ENCODE peak calls at places on chromosomes 11 and 22, in ten cellular contexts. A is IMR-90, Q is PC-3, T is neuronal stem cell, U is H9, L is mammary epithelial cell, Z is PC-9, Y is Karpas-422, X is SK-N-SH, W is GM23248. N is an unnamed sample.
A peak's percentile ranks its signal among the peaks of the same experiment; 100 is the strongest.

GRCh38 chr11:877565-877964 is 33.0 kb downstream of the CHID1 start:
- DNase-seq in A (no peak), Q (no peak), T (no peak), U (peak; percentile 85), L (no peak), Z (no peak), Y (peak; percentile 86), X (peak; percentile 71), W (no peak), N (no peak)

GRCh38 chr11:118010738-118011461 is 24.7 kb downstream of the IL10RA start:
- DNase-seq in A (no peak), Q (no peak), T (no peak), U (no peak), L (no peak), Z (no peak), Y (peak; percentile 90), X (no peak), W (no peak), N (peak; percentile 72)

GRCh38 chr11:119320593-119321524 is 3.9 kb upstream of the MCAM start:
- DNase-seq in A (peak; percentile 65), Q (peak; percentile 21), T (no peak), U (peak; percentile 70), L (peak; percentile 54), Z (no peak), Y (peak; percentile 79), X (no peak), W (peak; percentile 70), N (peak; percentile 74)

GRCh38 chr11:44246726-44247125 is 63.2 kb downstream of the ALX4 start:
- DNase-seq in A (no peak), Q (no peak), T (no peak), U (no peak), L (no peak), Z (no peak), Y (no peak), X (no peak), W (peak; percentile 53), N (no peak)

GRCh38 chr22:44091021-44091721 is 67.1 kb downstream of the PARVB start:
- DNase-seq in A (no peak), Q (peak; percentile 26), T (no peak), U (no peak), L (no peak), Z (no peak), Y (peak; percentile 65), X (peak; percentile 59), W (peak; percentile 43), N (no peak)

GRCh38 chr11:11095971-11096370 is 238.1 kb upstream of the ZBED5 start:
- DNase-seq in A (no peak), Q (no peak), T (no peak), U (no peak), L (no peak), Z (no peak), Y (no peak), X (no peak), W (no peak), N (no peak)

GRCh38 chr11:124643605-124644425 is 21.2 kb downstream of the TBRG1 start:
- DNase-seq in A (peak; percentile 97), Q (no peak), T (no peak), U (no peak), L (peak; percentile 61), Z (no peak), Y (no peak), X (no peak), W (peak; percentile 93), N (no peak)

GRCh38 chr11:76782526-76783293 is 446 bp upstream of the TSKU start:
- DNase-seq in A (peak; percentile 98), Q (peak; percentile 89), T (peak; percentile 93), U (peak; percentile 95), L (peak; percentile 92), Z (peak; percentile 77), Y (peak; percentile 65), X (peak; percentile 94), W (peak; percentile 97), N (peak; percentile 91)

GRCh38 chr11:111387318-111387863 is 8.3 kb upstream of the POU2AF1 start:
- DNase-seq in A (no peak), Q (no peak), T (no peak), U (no peak), L (no peak), Z (no peak), Y (no peak), X (peak; percentile 64), W (no peak), N (no peak)

GRCh38 chr11:94956963-94957362 is 16.4 kb downstream of the CWC15 start:
- DNase-seq in A (no peak), Q (no peak), T (no peak), U (no peak), L (peak; percentile 28), Z (no peak), Y (no peak), X (no peak), W (no peak), N (no peak)

GRCh38 chr11:76626921-76627391 is 43.6 kb downstream of the LRRC32 start:
- DNase-seq in A (peak; percentile 29), Q (peak; percentile 16), T (no peak), U (no peak), L (peak; percentile 73), Z (no peak), Y (peak; percentile 60), X (no peak), W (peak; percentile 22), N (peak; percentile 95)

GRCh38 chr11:107789767-107790166 is 68.8 kb downstream of the SLC35F2 start:
- DNase-seq in A (no peak), Q (no peak), T (no peak), U (no peak), L (no peak), Z (no peak), Y (no peak), X (no peak), W (no peak), N (no peak)

GRCh38 chr11:32580967-32581366 is 2.7 kb upstream of the EIF3M start:
- DNase-seq in A (peak; percentile 44), Q (peak; percentile 80), T (no peak), U (no peak), L (peak; percentile 29), Z (peak; percentile 81), Y (no peak), X (no peak), W (peak; percentile 25), N (no peak)

GRCh38 chr22:40674274-40674673 is 5.0 kb upstream of the MCHR1 start:
- DNase-seq in A (no peak), Q (no peak), T (no peak), U (no peak), L (no peak), Z (no peak), Y (no peak), X (no peak), W (no peak), N (no peak)

GRCh38 chr22:39405346-39406085 is 5.9 kb downstream of the TAB1 start:
- DNase-seq in A (peak; percentile 65), Q (no peak), T (no peak), U (no peak), L (no peak), Z (no peak), Y (no peak), X (no peak), W (peak; percentile 88), N (no peak)
- H2AFZ ChIP-seq in A (peak overlapping the region; percentile 9), Q (no peak overlapping the region), T (no peak overlapping the region), U (no peak overlapping the region), L (no peak overlapping the region), Z (no peak overlapping the region), Y (no peak overlapping the region), X (no peak overlapping the region), W (peak overlapping the region; percentile 73), N (no peak overlapping the region)

GRCh38 chr22:48955351-48956311 is 872.0 kb downstream of the BRD1 start:
- DNase-seq in A (no peak), Q (no peak), T (no peak), U (peak; percentile 14), L (no peak), Z (no peak), Y (no peak), X (no peak), W (no peak), N (no peak)

GRCh38 chr22:48957311-48957986 is 870.2 kb downstream of the BRD1 start:
- DNase-seq in A (no peak), Q (no peak), T (no peak), U (peak; percentile 20), L (no peak), Z (no peak), Y (no peak), X (no peak), W (no peak), N (no peak)

GRCh38 chr22:48959496-48959895 is 868.2 kb downstream of the BRD1 start:
- DNase-seq in A (no peak), Q (no peak), T (no peak), U (peak; percentile 13), L (no peak), Z (no peak), Y (no peak), X (no peak), W (no peak), N (no peak)

GRCh38 chr22:48960576-48960975 is 867.1 kb downstream of the BRD1 start:
- DNase-seq in A (no peak), Q (no peak), T (no peak), U (peak; percentile 15), L (no peak), Z (no peak), Y (no peak), X (no peak), W (no peak), N (no peak)

DNA sequence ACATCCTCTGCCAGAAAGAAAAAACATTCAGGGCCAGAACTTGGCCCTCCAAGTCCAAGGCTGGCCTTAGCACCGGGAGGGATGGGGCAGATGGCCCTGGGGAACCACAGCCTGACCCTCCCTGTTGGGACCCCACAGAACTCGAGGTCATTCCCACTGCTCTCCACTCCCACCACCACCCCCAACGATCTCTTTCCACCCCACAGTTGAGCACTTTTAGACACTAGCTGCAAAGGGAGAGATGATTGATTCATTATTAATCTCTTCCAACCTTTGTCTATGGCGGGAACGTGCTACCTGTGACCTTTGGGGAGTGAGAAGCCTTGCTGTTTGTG is 869.7 kb downstream of the BRD1 start:
- DNase-seq in A (no peak), Q (no peak), T (no peak), U (peak; percentile 4), L (no peak), Z (no peak), Y (no peak), X (no peak), W (no peak), N (no peak)
- H3K9me3 ChIP-seq in A (peaks cover 56% of the 10 kb centered on the region), Q (no peaks in the 10 kb centered on the region), T (peaks cover 6% of the 10 kb centered on the region), U (no peaks in the 10 kb centered on the region), L (peaks cover 53% of the 10 kb centered on the region), Z (no peaks in the 10 kb centered on the region), Y (no peaks in the 10 kb centered on the region), X (no peaks in the 10 kb centered on the region), W (no peaks in the 10 kb centered on the region), N (no peaks in the 10 kb centered on the region)

DNA sequence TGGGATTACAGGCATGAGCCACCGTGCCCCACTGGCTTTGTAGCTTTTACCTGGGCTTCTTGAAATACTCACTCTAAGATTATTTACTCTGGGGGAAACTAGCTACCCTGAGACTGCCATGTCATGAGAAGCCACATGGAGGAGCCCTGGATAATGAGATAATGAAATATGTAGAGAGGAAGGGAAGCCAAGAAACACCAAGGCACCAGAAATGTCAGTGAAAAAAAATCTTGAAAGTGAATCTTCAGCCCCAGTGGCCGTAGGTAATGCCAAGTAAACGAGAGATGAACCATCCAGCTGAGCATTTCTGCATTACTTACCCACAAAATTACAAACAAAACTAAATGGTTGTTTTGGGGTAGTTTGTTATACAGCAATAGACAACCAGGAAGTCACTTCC is 125.6 kb downstream of the APIP start:
- DNase-seq in A (no peak), Q (peak; percentile 16), T (no peak), U (no peak), L (peak; percentile 23), Z (no peak), Y (peak; percentile 50), X (no peak), W (no peak), N (no peak)
- H2AFZ ChIP-seq in A (no peak overlapping the region), Q (no peak overlapping the region), T (no peak overlapping the region), U (no peak overlapping the region), L (no peak overlapping the region), Z (no peak overlapping the region), Y (no peak overlapping the region), X (no peak overlapping the region), W (no peak overlapping the region), N (no peak overlapping the region)

GRCh38 chr22:22380098-22381030 is 128.2 kb downstream of the ZNF280B start:
- DNase-seq in A (no peak), Q (peak; percentile 10), T (no peak), U (peak; percentile 61), L (no peak), Z (no peak), Y (peak; percentile 78), X (peak; percentile 35), W (peak; percentile 7), N (peak; percentile 40)
- H3K9me3 ChIP-seq in A (no peaks in the 10 kb centered on the region), Q (no peaks in the 10 kb centered on the region), T (no peaks in the 10 kb centered on the region), U (no peaks in the 10 kb centered on the region), L (no peaks in the 10 kb centered on the region), Z (no peaks in the 10 kb centered on the region), Y (no peaks in the 10 kb centered on the region), X (no peaks in the 10 kb centered on the region), W (no peaks in the 10 kb centered on the region), N (no peaks in the 10 kb centered on the region)